ENCODE peak calls at places on chromosome 6, in five cellular contexts. P is effector memory CD8-positive, alpha-beta T cell; O is naive thymus-derived CD4-positive, alpha-beta T cell; X is Right ventricle myocardium superior; T is heart right ventricle. Z is an unnamed sample.

GRCh38 chr6:16302721-16303552 is 64.5 kb downstream of the GMPR start:
- DNase-seq in P (no peak), O (no peak), X (no peak), T (no peak), Z (no peak)

GRCh38 chr6:87431263-87431662 is 23.5 kb downstream of the CFAP206 start:
- DNase-seq in P (no peak), O (no peak), X (no peak), T (no peak), Z (no peak)

GRCh38 chr6:149478631-149479314 is 6.0 kb downstream of the ZC3H12D start:
- DNase-seq in P (no peak), O (no peak), X (no peak), T (no peak), Z (no peak)

GRCh38 chr6:142071981-142072380 is 60.7 kb upstream of the GJE1 start:
- DNase-seq in P (no peak), O (no peak), X (no peak), T (no peak), Z (no peak)

GRCh38 chr6:52271852-52272460 is 12.6 kb downstream of the MCM3 start:
- DNase-seq in P (no peak), O (no peak), X (no peak), T (no peak), Z (no peak)

GRCh38 chr6:112198582-112198981 is 55.8 kb downstream of the LAMA4 start:
- DNase-seq in P (no peak), O (no peak), X (no peak), T (no peak), Z (no peak)

GRCh38 chr6:117167520-117168271 is 97.7 kb upstream of the VGLL2 start:
- DNase-seq in P (no peak), O (no peak), X (no peak), T (no peak), Z (no peak)

GRCh38 chr6:136701011-136701410 is 91.3 kb downstream of the MAP3K5 start:
- DNase-seq in P (no peak), O (no peak), X (no peak), T (no peak), Z (no peak)

GRCh38 chr6:155219299-155219698 is 44.5 kb upstream of the CLDN20 start:
- DNase-seq in P (no peak), O (no peak), X (no peak), T (no peak), Z (no peak)

GRCh38 chr6:14652536-14652935 is 535.0 kb downstream of the CD83 start:
- DNase-seq in P (no peak), O (no peak), X (no peak), T (no peak), Z (no peak)

GRCh38 chr6:36526066-36526465 is 21.2 kb downstream of the STK38 start:
- DNase-seq in P (no peak), O (no peak), X (no peak), T (no peak), Z (no peak)

GRCh38 chr6:72624557-72625160 is 2.8 kb downstream of the KCNQ5 start:
- DNase-seq in P (no peak), O (no peak), X (no peak), T (no peak), Z (no peak)

GRCh38 chr6:100455230-100456124 is 9.2 kb downstream of the SIM1 start:
- DNase-seq in P (no peak), O (no peak), X (no peak), T (no peak), Z (no peak)

GRCh38 chr6:31728767-31729514 is at the start of gene DDAH2:
- DNase-seq in P (no peak), O (no peak), X (no peak), T (no peak), Z (no peak)

GRCh38 chr6:159961523-159961922 is 7.4 kb upstream of the IGF2R start:
- DNase-seq in P (no peak), O (no peak), X (no peak), T (no peak), Z (no peak)

GRCh38 chr6:13428528-13429405 is 58.6 kb downstream of the GFOD1 start:
- DNase-seq in P (no peak), O (no peak), X (no peak), T (no peak), Z (peak; percentile 74)

GRCh38 chr6:38404900-38405556 is 234.7 kb downstream of the BTBD9 start:
- DNase-seq in P (no peak), O (no peak), X (no peak), T (no peak), Z (no peak)

GRCh38 chr6:105803439-105803838 is 282.7 kb upstream of the PRDM1 start:
- DNase-seq in P (no peak), O (no peak), X (no peak), T (no peak), Z (no peak)

GRCh38 chr6:5499644-5500306 is 238.5 kb downstream of the FARS2 start:
- DNase-seq in P (no peak), O (no peak), X (no peak), T (no peak), Z (no peak)

GRCh38 chr6:20711518-20711917 is 177.3 kb downstream of the CDKAL1 start:
- DNase-seq in P (no peak), O (no peak), X (no peak), T (no peak), Z (no peak)

GRCh38 chr6:97850458-97851218 is 567.6 kb upstream of the MMS22L start:
- DNase-seq in P (no peak), O (no peak), X (no peak), T (no peak), Z (no peak)

GRCh38 chr6:169252805-169253189 is 849 bp downstream of the THBS2 start:
- DNase-seq in P (no peak), O (no peak), X (no peak), T (no peak), Z (no peak)

GRCh38 chr6:142867988-142868818 is 76.8 kb downstream of the HIVEP2 start:
- DNase-seq in P (no peak), O (no peak), X (no peak), T (no peak), Z (no peak)

GRCh38 chr6:39057251-39058155 is 8.9 kb downstream of the GLP1R start:
- DNase-seq in P (no peak), O (no peak), X (no peak), T (no peak), Z (peak; percentile 33)

GRCh38 chr6:129206761-129207330 is 323.9 kb downstream of the LAMA2 start:
- DNase-seq in P (no peak), O (no peak), X (no peak), T (no peak), Z (no peak)

GRCh38 chr6:154951400-154952200 is 43.5 kb upstream of the TIAM2 start:
- DNase-seq in P (peak; percentile 34), O (no peak), X (no peak), T (no peak), Z (no peak)

GRCh38 chr6:8432614-8433013 is 2.7 kb downstream of the SLC35B3 start:
- DNase-seq in P (no peak), O (no peak), X (no peak), T (no peak), Z (no peak)

GRCh38 chr6:93523365-93523764 is 104.0 kb upstream of the EPHA7 start:
- DNase-seq in P (no peak), O (no peak), X (no peak), T (no peak), Z (no peak)

GRCh38 chr6:37566209-37566859 is 66.6 kb upstream of the CCDC167 start:
- DNase-seq in P (peak; percentile 76), O (peak; percentile 86), X (peak; percentile 75), T (peak; percentile 37), Z (peak; percentile 21)

GRCh38 chr6:43742285-43742684 is 27.7 kb upstream of the VEGFA start:
- DNase-seq in P (no peak), O (peak; percentile 16), X (no peak), T (no peak), Z (no peak)

GRCh38 chr6:106446287-106446885 is 85.9 kb downstream of the CRYBG1 start:
- DNase-seq in P (no peak), O (no peak), X (no peak), T (no peak), Z (no peak)

GRCh38 chr6:85705220-85705619 is 62.5 kb upstream of the SYNCRIP start:
- DNase-seq in P (no peak), O (no peak), X (no peak), T (no peak), Z (no peak)

GRCh38 chr6:37582309-37582708 is 82.6 kb upstream of the CCDC167 start:
- DNase-seq in P (no peak), O (no peak), X (no peak), T (no peak), Z (no peak)

GRCh38 chr6:47241742-47242482 is 67.8 kb downstream of the TNFRSF21 start:
- DNase-seq in P (no peak), O (no peak), X (no peak), T (no peak), Z (no peak)

GRCh38 chr6:30748851-30749540 is 4.6 kb upstream of the IER3 start:
- DNase-seq in P (no peak), O (no peak), X (no peak), T (no peak), Z (no peak)

GRCh38 chr6:10747251-10747972 is at the start of gene TMEM14B:
- DNase-seq in P (peak; percentile 99), O (peak; percentile 100), X (peak; percentile 100), T (peak; percentile 100), Z (peak; percentile 99)

GRCh38 chr6:2798586-2799134 is 33.5 kb downstream of the WRNIP1 start:
- DNase-seq in P (no peak), O (no peak), X (no peak), T (no peak), Z (no peak)

Z was measured in NK-92 treated with Interleukin-12 subunit alpha and Interleukin-12 subunit beta, amount 100 ng/mL, for 24 hours.